ENCODE peak calls at places on chromosome 22, in four cellular contexts. One of them, this sample, is unnamed.

GRCh38 chr22:47207387-47207786 is 444.9 kb downstream of the TBC1D22A start:
- DNase-seq in H1: no peak
- DNase-seq in IMR-90: no peak
- DNase-seq in HCT116: no peak
- DNase-seq in this sample: no peak

GRCh38 chr22:46596819-46597218 is 23.4 kb upstream of the GRAMD4 start:
- DNase-seq in IMR-90: no peak
- DNase-seq in H1: no peak
- DNase-seq in HCT116: peak; percentile 76
- DNase-seq in this sample: no peak

GRCh38 chr22:26619510-26619909 is 1.7 kb upstream of the CRYBB1 start:
- DNase-seq in H1: no peak
- DNase-seq in HCT116: no peak
- DNase-seq in IMR-90: no peak
- DNase-seq in this sample: no peak

GRCh38 chr22:27011131-27011530 is 353.7 kb downstream of the MIAT start:
- DNase-seq in IMR-90: no peak
- DNase-seq in HCT116: no peak
- DNase-seq in H1: no peak
- DNase-seq in this sample: no peak

GRCh38 chr22:47391169-47392053 is 629.0 kb downstream of the TBC1D22A start:
- DNase-seq in HCT116: no peak
- DNase-seq in H1: no peak
- DNase-seq in IMR-90: no peak
- DNase-seq in this sample: no peak

GRCh38 chr22:26992556-26992955 is 335.2 kb downstream of the MIAT start:
- DNase-seq in H1: no peak
- DNase-seq in HCT116: no peak
- DNase-seq in IMR-90: no peak
- DNase-seq in this sample: no peak

GRCh38 chr22:19038728-19039447 is 83.3 kb downstream of the DGCR2 start:
- DNase-seq in IMR-90: no peak
- DNase-seq in H1: no peak
- DNase-seq in HCT116: no peak
- DNase-seq in this sample: no peak

GRCh38 chr22:49011379-49011768 is 816.3 kb downstream of the BRD1 start:
- DNase-seq in HCT116: no peak
- DNase-seq in H1: no peak
- DNase-seq in IMR-90: no peak
- DNase-seq in this sample: no peak

GRCh38 chr22:40426671-40427070 is 56.3 kb downstream of the SGSM3 start:
- DNase-seq in H1: no peak
- DNase-seq in IMR-90: peak; percentile 88
- DNase-seq in HCT116: no peak
- DNase-seq in this sample: no peak

GRCh38 chr22:24391836-24392217 is 35.6 kb upstream of the ADORA2A start:
- DNase-seq in IMR-90: peak; percentile 77
- DNase-seq in H1: no peak
- DNase-seq in HCT116: no peak
- DNase-seq in this sample: no peak

GRCh38 chr22:47621253-47621652 is 858.8 kb downstream of the TBC1D22A start:
- DNase-seq in H1: no peak
- DNase-seq in HCT116: no peak
- DNase-seq in IMR-90: no peak
- DNase-seq in this sample: no peak

GRCh38 chr22:27022741-27023373 is 365.5 kb downstream of the MIAT start:
- DNase-seq in H1: no peak
- DNase-seq in HCT116: no peak
- DNase-seq in IMR-90: no peak
- DNase-seq in this sample: no peak

GRCh38 chr22:35195821-35196220 is 61.5 kb upstream of the HMGXB4 start:
- DNase-seq in HCT116: no peak
- DNase-seq in IMR-90: no peak
- DNase-seq in H1: no peak
- DNase-seq in this sample: no peak

GRCh38 chr22:20158366-20159036 is 7.6 kb upstream of the CCDC188 start:
- DNase-seq in H1: no peak
- DNase-seq in IMR-90: no peak
- DNase-seq in HCT116: no peak
- DNase-seq in this sample: no peak

GRCh38 chr22:27480487-27480886 is 321.1 kb downstream of the MN1 start:
- DNase-seq in IMR-90: no peak
- DNase-seq in H1: no peak
- DNase-seq in HCT116: no peak
- DNase-seq in this sample: no peak

GRCh38 chr22:23086787-23087186 is 16.5 kb downstream of the GNAZ start:
- DNase-seq in H1: no peak
- DNase-seq in IMR-90: no peak
- DNase-seq in HCT116: no peak
- DNase-seq in this sample: no peak

GRCh38 chr22:39094717-39095389 is 2.2 kb upstream of the APOBEC3H start:
- DNase-seq in IMR-90: no peak
- DNase-seq in HCT116: no peak
- DNase-seq in H1: no peak
- DNase-seq in this sample: no peak

GRCh38 chr22:47564651-47565050 is 802.2 kb downstream of the TBC1D22A start:
- DNase-seq in IMR-90: no peak
- DNase-seq in HCT116: no peak
- DNase-seq in H1: no peak
- DNase-seq in this sample: no peak

GRCh38 chr22:35301370-35301874 is 1.7 kb downstream of the TOM1 start:
- DNase-seq in H1: no peak
- DNase-seq in IMR-90: peak; percentile 96
- DNase-seq in HCT116: no peak
- DNase-seq in this sample: peak; percentile 85

GRCh38 chr22:32998373-32998772 is 59.8 kb downstream of the SYN3 start:
- DNase-seq in H1: no peak
- DNase-seq in IMR-90: no peak
- DNase-seq in HCT116: no peak
- DNase-seq in this sample: no peak

GRCh38 chr22:35352214-35353111 is 28.4 kb upstream of the HMOX1 start:
- DNase-seq in HCT116: no peak
- DNase-seq in IMR-90: no peak
- DNase-seq in H1: no peak
- DNase-seq in this sample: peak; percentile 30

GRCh38 chr22:44448271-44448780 is 49.7 kb downstream of the RTL6 start:
- DNase-seq in H1: no peak
- DNase-seq in HCT116: no peak
- DNase-seq in IMR-90: peak; percentile 94
- DNase-seq in this sample: peak; percentile 58

GRCh38 chr22:24338701-24339451 is 68.2 kb downstream of the SPECC1L start:
- DNase-seq in H1: no peak
- DNase-seq in IMR-90: peak; percentile 61
- DNase-seq in HCT116: no peak
- DNase-seq in this sample: no peak

GRCh38 chr22:22901578-22902218 is 14.1 kb downstream of the IGLL5 start:
- DNase-seq in HCT116: no peak
- DNase-seq in H1: no peak
- DNase-seq in IMR-90: no peak
- DNase-seq in this sample: no peak

GRCh38 chr22:30460147-30460546 is 11.7 kb downstream of the SEC14L3 start:
- DNase-seq in H1: no peak
- DNase-seq in HCT116: no peak
- DNase-seq in IMR-90: no peak
- DNase-seq in this sample: peak; percentile 40

GRCh38 chr22:22410677-22411076 is 97.9 kb downstream of the ZNF280B start:
- DNase-seq in IMR-90: no peak
- DNase-seq in H1: no peak
- DNase-seq in HCT116: no peak
- DNase-seq in this sample: no peak

GRCh38 chr22:47053013-47053864 is 290.8 kb downstream of the TBC1D22A start:
- DNase-seq in HCT116: no peak
- DNase-seq in H1: no peak
- DNase-seq in IMR-90: no peak
- DNase-seq in this sample: no peak

GRCh38 chr22:27853404-27853803 is 51.8 kb upstream of the MN1 start:
- DNase-seq in H1: no peak
- DNase-seq in IMR-90: peak; percentile 68
- DNase-seq in HCT116: no peak
- DNase-seq in this sample: no peak

GRCh38 chr22:22042009-22042408 is 59.4 kb upstream of the TOP3B start:
- DNase-seq in H1: no peak
- DNase-seq in HCT116: no peak
- DNase-seq in IMR-90: peak; percentile 23
- DNase-seq in this sample: no peak

GRCh38 chr22:48700566-48701295 is 1126.9 kb downstream of the BRD1 start:
- DNase-seq in HCT116: no peak
- DNase-seq in H1: no peak
- DNase-seq in IMR-90: no peak
- DNase-seq in this sample: no peak

GRCh38 chr22:38923463-38924196 is 33.8 kb upstream of the APOBEC3A start:
- DNase-seq in IMR-90: peak; percentile 85
- DNase-seq in H1: no peak
- DNase-seq in HCT116: peak; percentile 91
- DNase-seq in this sample: peak; percentile 86

GRCh38 chr22:27747396-27748256 is 53.9 kb downstream of the MN1 start:
- DNase-seq in H1: no peak
- DNase-seq in IMR-90: no peak
- DNase-seq in HCT116: no peak
- DNase-seq in this sample: no peak

GRCh38 chr22:33166206-33166605 is 108.0 kb upstream of the SYN3 start:
- DNase-seq in HCT116: no peak
- DNase-seq in H1: no peak
- DNase-seq in IMR-90: no peak
- DNase-seq in this sample: no peak

GRCh38 chr22:38718414-38718813 is 12.7 kb downstream of the GTPBP1 start:
- DNase-seq in H1: no peak
- DNase-seq in HCT116: peak; percentile 70
- DNase-seq in IMR-90: peak; percentile 81
- DNase-seq in this sample: peak; percentile 79

DNA sequence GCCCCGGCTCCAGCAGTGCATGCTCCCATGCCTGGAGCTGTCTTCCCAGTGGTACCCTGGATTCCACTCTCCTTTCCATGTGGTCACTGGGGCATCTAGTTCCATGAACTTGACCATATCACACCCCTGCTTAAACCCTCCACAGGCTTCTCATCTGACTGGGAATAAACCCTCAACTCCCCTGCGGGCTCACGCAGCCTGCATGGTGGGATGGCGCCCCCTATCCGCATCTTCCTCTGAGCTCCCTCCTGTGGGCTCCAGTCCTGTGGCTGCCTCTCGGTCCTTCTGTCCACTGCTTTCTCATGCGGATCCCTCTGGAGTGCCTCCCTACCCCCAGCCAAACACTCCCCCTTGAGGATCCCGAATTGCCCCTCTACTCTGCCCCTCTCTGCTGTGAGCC is 41.4 kb upstream of the TTLL12 start:
- DNase-seq in H1: peak; percentile 38
- DNase-seq in HCT116: peak; percentile 10
- DNase-seq in IMR-90: peak; percentile 10
- DNase-seq in this sample: peak; percentile 53
- TF ChIP-seq RAD21 in H1: peak; percentile 88
- TF ChIP-seq RAD21 in HCT116: peak; percentile 83
- TF ChIP-seq RAD21 in IMR-90: peak; percentile 42
- TF ChIP-seq RAD21 in this sample: peak; percentile 56

DNA sequence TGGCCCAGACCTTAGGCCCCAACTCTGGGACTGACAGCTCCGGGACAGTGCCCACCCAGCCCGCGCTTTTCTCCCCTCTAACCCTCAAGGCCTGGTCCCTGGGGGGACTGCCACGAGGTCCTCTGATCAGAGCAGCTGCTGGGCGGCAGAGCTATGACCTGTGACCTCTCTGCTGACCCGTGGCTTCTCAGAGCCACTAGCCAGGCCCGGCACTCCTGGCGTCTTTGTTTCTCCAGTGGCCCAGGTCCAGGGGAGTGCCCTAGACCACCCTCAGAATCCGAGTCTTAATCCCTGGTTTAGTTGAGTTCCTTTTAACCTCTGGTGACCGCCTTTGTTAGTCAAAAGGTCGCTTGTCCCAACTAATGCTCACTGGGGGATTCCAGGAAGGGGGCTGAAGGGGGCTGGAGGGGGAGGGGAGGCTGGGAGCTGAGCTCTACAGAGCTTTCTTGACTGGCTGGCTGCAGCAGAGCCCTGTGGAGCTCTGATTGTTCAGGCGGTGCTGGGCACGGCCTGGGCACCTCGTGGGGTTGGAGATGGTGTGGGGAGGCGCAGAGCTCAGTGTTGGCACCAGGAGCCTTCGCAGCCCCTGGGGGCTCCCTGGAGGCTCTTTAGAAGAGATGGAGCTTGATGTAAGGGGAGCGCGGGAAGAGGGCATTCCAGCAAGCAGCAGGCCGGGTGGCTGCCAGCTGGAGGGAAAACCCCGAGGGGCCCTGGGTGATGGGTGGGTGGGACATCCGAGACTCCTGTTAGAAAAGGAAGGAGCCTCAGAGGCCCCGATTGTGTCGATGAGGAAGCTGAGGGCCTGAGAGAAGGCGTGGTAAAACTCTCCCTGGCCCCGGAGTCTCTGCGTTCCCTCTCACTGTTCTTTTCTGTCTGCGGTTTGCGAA is 1.4 kb downstream of the FBLN1 start:
- DNase-seq in HCT116: no peak
- DNase-seq in IMR-90: peak; percentile 72
- DNase-seq in H1: peak; percentile 53
- DNase-seq in this sample: no peak
- TF ChIP-seq RAD21 in HCT116: no peak
- TF ChIP-seq RAD21 in IMR-90: no peak
- TF ChIP-seq RAD21 in H1: no peak
- TF ChIP-seq RAD21 in this sample: no peak

GRCh38 chr22:36776722-36777121 is 803 bp upstream of the IFT27 start:
- DNase-seq in HCT116: no peak
- DNase-seq in H1: no peak
- DNase-seq in IMR-90: no peak
- DNase-seq in this sample: no peak

GRCh38 chr22:36775966-36776669 is at the start of gene IFT27:
- DNase-seq in H1: peak; percentile 98
- DNase-seq in HCT116: peak; percentile 100
- DNase-seq in IMR-90: peak; percentile 100
- DNase-seq in this sample: peak; percentile 97

GRCh38 chr22:36773935-36774334 is 2.0 kb downstream of the IFT27 start:
- DNase-seq in HCT116: no peak
- DNase-seq in H1: no peak
- DNase-seq in IMR-90: peak; percentile 49
- DNase-seq in this sample: peak; percentile 63

GRCh38 chr22:36778020-36778419 is 2.1 kb upstream of the IFT27 start:
- DNase-seq in HCT116: no peak
- DNase-seq in IMR-90: no peak
- DNase-seq in H1: no peak
- DNase-seq in this sample: no peak

DNA sequence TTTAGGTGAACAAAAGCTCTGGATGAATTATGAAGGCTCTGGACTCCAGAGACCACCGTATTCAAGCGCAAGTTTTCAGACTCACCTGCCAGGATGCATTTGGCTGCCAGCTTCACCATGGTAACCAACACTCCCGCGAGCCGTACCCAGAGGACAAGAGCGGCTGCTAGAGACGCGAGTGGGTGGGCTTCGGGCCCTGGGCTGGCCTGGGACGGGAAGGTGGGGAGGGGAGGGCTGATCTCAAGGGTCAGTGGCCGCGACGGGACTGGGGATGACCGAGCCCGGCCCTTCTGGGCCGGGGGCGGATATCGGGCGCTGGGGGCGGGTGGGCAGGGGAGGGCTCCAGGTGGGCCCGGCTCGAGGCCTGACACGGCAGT is 342 bp downstream of the IFT27 start:
- DNase-seq in H1: no peak
- DNase-seq in HCT116: no peak
- DNase-seq in IMR-90: peak; percentile 5
- DNase-seq in this sample: no peak
- TF ChIP-seq RAD21 in H1: no peak
- TF ChIP-seq RAD21 in HCT116: no peak
- TF ChIP-seq RAD21 in IMR-90: no peak
- TF ChIP-seq RAD21 in this sample: no peak

GRCh38 chr22:43129426-43130425 is 13.5 kb downstream of the MCAT start:
- DNase-seq in H1: no peak
- DNase-seq in IMR-90: no peak
- DNase-seq in HCT116: no peak
- DNase-seq in this sample: no peak
- TF ChIP-seq RAD21 in H1: no peak
- TF ChIP-seq RAD21 in IMR-90: no peak
- TF ChIP-seq RAD21 in HCT116: no peak
- TF ChIP-seq RAD21 in this sample: no peak

This sample was measured in A549.